ENCODE peak calls at places on chromosomes 5 and 9, in four cellular contexts. V is endodermal cell, H is DND-41, C is astrocyte of the spinal cord. K is an unnamed sample.

GRCh38 chr5:66180282-66180955 is 36.3 kb downstream of the SREK1 start:
- DNase-seq in V (no peak), H (no peak), C (no peak), K (no peak)

GRCh38 chr5:79436224-79436623 is 77.7 kb downstream of the HOMER1 start:
- DNase-seq in V (no peak), H (no peak), C (peak; percentile 26), K (no peak)

GRCh38 chr9:37309136-37309535 is 113.4 kb upstream of the GRHPR start:
- DNase-seq in V (peak; percentile 69), H (peak; percentile 31), C (no peak), K (peak; percentile 82)

GRCh38 chr5:133130387-133131118 is 78.7 kb downstream of the HSPA4 start:
- DNase-seq in V (no peak), H (no peak), C (no peak), K (no peak)

GRCh38 chr9:72453797-72454196 is 67.6 kb upstream of the TMC1 start:
- DNase-seq in V (no peak), H (no peak), C (no peak), K (no peak)

GRCh38 chr5:82707741-82708140 is 369.5 kb downstream of the TMEM167A start:
- DNase-seq in V (no peak), H (no peak), C (peak; percentile 38), K (no peak)

GRCh38 chr9:132585954-132586829 is 3.8 kb downstream of the BARHL1 start:
- DNase-seq in V (peak; percentile 63), H (no peak), C (no peak), K (no peak)

GRCh38 chr5:98368141-98368540 is 405.3 kb upstream of the RGMB start:
- DNase-seq in V (no peak), H (no peak), C (no peak), K (no peak)

GRCh38 chr5:168327451-168327850 is 36.0 kb downstream of the WWC1 start:
- DNase-seq in V (peak; percentile 32), H (no peak), C (no peak), K (no peak)

GRCh38 chr5:74369173-74369572 is 271.4 kb downstream of the ENC1 start:
- DNase-seq in V (no peak), H (no peak), C (no peak), K (no peak)

GRCh38 chr9:87503970-87504369 is 6.3 kb downstream of the DAPK1 start:
- DNase-seq in V (no peak), H (no peak), C (no peak), K (no peak)

GRCh38 chr5:10338996-10339903 is 14.2 kb upstream of the MARCHF6 start:
- DNase-seq in V (peak; percentile 61), H (no peak), C (peak; percentile 57), K (no peak)

GRCh38 chr5:53923969-53924876 is 363.8 kb downstream of the NDUFS4 start:
- DNase-seq in V (no peak), H (no peak), C (no peak), K (no peak)

GRCh38 chr5:170546257-170546656 is 42.4 kb downstream of the KCNIP1 start:
- DNase-seq in V (peak; percentile 22), H (no peak), C (no peak), K (no peak)

GRCh38 chr9:4147476-4148214 is 152.2 kb downstream of the GLIS3 start:
- DNase-seq in V (peak; percentile 57), H (no peak), C (peak; percentile 38), K (no peak)

GRCh38 chr5:158133369-158133768 is 274.4 kb upstream of the CLINT1 start:
- DNase-seq in V (no peak), H (no peak), C (no peak), K (no peak)

GRCh38 chr5:108681079-108681921 is 66.4 kb upstream of the FER start:
- DNase-seq in V (peak; percentile 62), H (peak; percentile 48), C (peak; percentile 76), K (peak; percentile 86)

GRCh38 chr5:78964889-78965288 is 20.2 kb downstream of the ARSB start:
- DNase-seq in V (no peak), H (no peak), C (peak; percentile 81), K (peak; percentile 60)

GRCh38 chr5:175861337-175862130 is 9.8 kb upstream of the CPLX2 start:
- DNase-seq in V (no peak), H (no peak), C (no peak), K (no peak)

GRCh38 chr9:137358126-137358525 is 56.1 kb upstream of the NRARP start:
- DNase-seq in V (no peak), H (no peak), C (no peak), K (no peak)

GRCh38 chr5:139492700-139493192 is 10.2 kb upstream of the STING1 start:
- DNase-seq in V (no peak), H (no peak), C (no peak), K (no peak)

GRCh38 chr5:139495644-139496435 is 13.3 kb upstream of the STING1 start:
- DNase-seq in V (no peak), H (no peak), C (no peak), K (no peak)

GRCh38 chr5:139494256-139494655 is 11.7 kb upstream of the STING1 start:
- DNase-seq in V (no peak), H (no peak), C (no peak), K (no peak)

DNA sequence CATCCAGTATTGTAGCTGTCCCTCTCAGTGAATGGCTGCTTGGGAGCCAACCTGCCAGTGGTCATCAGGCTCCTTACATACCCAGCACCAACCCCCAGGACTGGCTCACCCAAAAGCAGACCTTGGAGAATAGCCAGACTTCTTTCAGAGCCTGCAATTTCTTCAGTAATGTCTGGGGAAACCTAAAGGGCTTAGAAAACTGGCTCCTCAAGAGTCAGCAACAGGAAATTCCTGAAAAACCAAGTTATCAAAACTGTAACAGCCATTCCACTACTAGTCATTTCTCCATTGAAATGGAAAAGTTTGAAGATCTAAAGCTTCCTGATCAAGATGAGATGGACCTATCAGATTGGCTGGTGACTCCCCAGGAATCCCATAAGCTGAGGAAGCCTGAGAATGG is 12.3 kb upstream of the STING1 start:
- DNase-seq in V (no peak), H (no peak), C (no peak), K (no peak)
- TF ChIP-seq CTCF in V (no peak), H (no peak), C (no peak), K (no peak)

DNA sequence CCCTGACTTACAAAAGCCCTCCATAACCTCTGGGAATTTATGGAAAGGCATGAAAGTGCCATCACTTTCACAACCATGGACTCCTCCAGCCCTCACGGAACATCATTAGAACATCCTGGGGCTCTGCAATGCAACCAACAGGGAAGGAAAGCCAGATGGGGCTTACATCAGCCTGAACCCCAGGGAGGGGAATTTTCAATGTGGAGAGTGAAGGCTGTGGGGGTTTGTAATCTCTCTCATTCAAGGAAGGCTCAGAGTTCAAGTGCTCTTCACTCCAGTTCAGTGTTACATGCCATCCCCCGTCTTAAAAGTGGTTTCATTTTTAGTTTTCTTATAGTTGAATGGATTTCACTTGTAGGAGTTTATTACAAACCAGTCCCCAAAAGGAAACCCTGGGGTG is 5.7 kb downstream of the SPRY4 start:
- DNase-seq in V (no peak), H (no peak), C (peak; percentile 43), K (peak; percentile 31)
- H3K4me3 ChIP-seq in V (peak overlapping the region; percentile 96), H (no peak overlapping the region), C (peak overlapping the region; percentile 6), K (no peak overlapping the region)

GRCh38 chr5:76165961-76166360 is 82.8 kb downstream of the SV2C start:
- DNase-seq in V (no peak), H (no peak), C (no peak), K (no peak)

GRCh38 chr5:76174101-76174500 is 90.9 kb downstream of the SV2C start:
- DNase-seq in V (no peak), H (no peak), C (no peak), K (no peak)

GRCh38 chr5:76165029-76165428 is 81.8 kb downstream of the SV2C start:
- DNase-seq in V (no peak), H (no peak), C (no peak), K (no peak)

GRCh38 chr5:76166886-76167576 is 83.8 kb downstream of the SV2C start:
- DNase-seq in V (no peak), H (no peak), C (no peak), K (peak; percentile 12)

GRCh38 chr5:76169536-76169935 is 86.4 kb downstream of the SV2C start:
- DNase-seq in V (no peak), H (no peak), C (no peak), K (no peak)
- TF ChIP-seq CTCF in V (no peak), H (no peak), C (no peak), K (no peak)

DNA sequence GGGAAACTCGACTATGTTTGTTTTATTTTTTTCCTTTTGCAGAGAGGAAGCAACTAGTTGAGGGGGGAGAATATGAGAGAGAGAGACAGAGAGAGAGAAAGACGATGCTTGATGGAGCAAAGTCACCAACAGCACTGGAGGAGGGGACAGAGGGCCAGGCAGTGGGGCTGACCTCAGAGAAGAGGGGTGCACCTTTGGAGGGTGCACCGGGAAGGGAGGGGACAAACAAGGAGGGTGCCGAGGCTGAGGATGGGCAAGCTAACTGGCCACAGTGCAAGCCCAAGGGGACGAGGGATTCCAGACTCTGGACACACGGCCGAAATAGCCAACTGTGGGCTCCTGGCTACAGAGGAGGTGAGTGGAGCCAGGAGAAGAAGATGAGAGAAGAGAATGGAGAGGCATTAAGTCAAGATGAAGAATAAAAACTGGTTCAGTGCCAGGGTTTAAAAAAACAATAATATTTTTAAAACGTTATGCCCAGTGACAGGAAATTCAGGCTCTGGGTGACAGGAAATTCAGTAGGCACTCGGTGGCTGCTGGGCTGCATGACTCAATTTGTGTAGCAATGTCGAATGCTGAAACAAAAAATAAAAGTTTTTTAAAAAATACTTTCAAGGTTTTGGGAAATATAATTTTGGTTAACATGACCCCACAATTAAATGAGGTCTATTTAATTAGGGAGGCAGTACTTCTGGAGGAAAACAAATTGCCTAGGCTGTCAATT is 13.3 kb upstream of the GLRX start:
- DNase-seq in V (no peak), H (peak; percentile 44), C (no peak), K (no peak)
- H3K4me3 ChIP-seq in V (no peak overlapping the region), H (peak overlapping the region; percentile 70), C (no peak overlapping the region), K (peak overlapping the region; percentile 78)

GRCh38 chr5:77073667-77074066 is 13.4 kb downstream of the ZBED3 start:
- DNase-seq in V (no peak), H (no peak), C (peak; percentile 7), K (no peak)

GRCh38 chr5:77080905-77081304 is 6.2 kb downstream of the ZBED3 start:
- DNase-seq in V (no peak), H (no peak), C (no peak), K (no peak)

GRCh38 chr5:77074745-77075144 is 12.3 kb downstream of the ZBED3 start:
- DNase-seq in V (no peak), H (no peak), C (no peak), K (no peak)

GRCh38 chr5:77076961-77077820 is 9.9 kb downstream of the ZBED3 start:
- DNase-seq in V (peak; percentile 94), H (no peak), C (peak; percentile 60), K (peak; percentile 73)

GRCh38 chr5:77077821-77078176 is 9.3 kb downstream of the ZBED3 start:
- DNase-seq in V (no peak), H (no peak), C (no peak), K (no peak)
- TF ChIP-seq CTCF in V (no peak), H (no peak), C (no peak), K (no peak)

DNA sequence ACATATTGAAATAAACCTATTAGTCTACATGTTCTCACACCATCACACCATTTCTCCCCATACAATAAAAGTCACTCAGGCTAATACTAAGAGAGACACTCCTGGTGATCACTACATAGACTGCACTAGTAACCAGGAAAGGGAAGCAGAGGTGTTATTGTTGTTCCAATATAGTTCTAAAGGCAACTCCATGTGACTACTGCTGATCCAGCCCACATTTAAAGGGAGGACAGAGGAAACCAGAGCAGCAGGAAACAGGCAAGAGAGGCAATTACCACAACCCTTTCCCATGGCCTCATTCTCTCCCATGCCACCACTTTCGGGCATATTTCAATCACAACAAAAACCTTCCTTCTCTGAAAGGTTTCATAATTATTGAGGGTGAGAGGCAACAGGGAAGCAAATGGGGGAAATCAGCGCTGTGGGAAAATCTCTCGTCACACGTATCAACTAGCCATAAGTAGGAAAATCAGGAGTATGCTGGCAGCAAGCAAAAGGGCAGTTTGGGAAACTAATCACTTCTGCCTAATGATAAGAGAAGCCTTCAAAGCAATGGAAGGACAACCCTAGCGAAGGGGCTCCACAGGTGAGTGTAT is 1.8 kb downstream of the UBAP2 start:
- DNase-seq in V (peak; percentile 45), H (peak; percentile 28), C (no peak), K (peak; percentile 15)
- H3K4me3 ChIP-seq in V (peak overlapping the region; percentile 100), H (peak overlapping the region; percentile 92), C (peak overlapping the region; percentile 96), K (peak overlapping the region; percentile 68)

K was measured in GM12865.